ENCODE peak calls at places on chromosome 20, in nine cellular contexts. W is SJSA1; G is bronchial epithelial cell; J is fibroblast of pulmonary artery; P is fibroblast of mammary gland; X is BJ; F is gastrocnemius medialis; E is right atrium auricular region; D is CD4-positive, alpha-beta memory T cell. K is an unnamed sample.

GRCh38 chr20:59994697-59995122 is 36.5 kb downstream of the CDH26 start:
- DNase-seq in F (no peak), P (peak; percentile 61), J (no peak), X (no peak), G (peak; percentile 97), D (no peak), E (no peak), W (no peak), K (peak; percentile 90)

GRCh38 chr20:40009542-40009941 is 679.5 kb downstream of the MAFB start:
- DNase-seq in G (peak; percentile 78), W (no peak), X (no peak), P (peak; percentile 39), J (no peak), E (no peak), F (no peak), D (no peak), K (no peak)

GRCh38 chr20:57655812-57656161 is 35.6 kb upstream of the ZBP1 start:
- DNase-seq in G (no peak), E (no peak), X (no peak), F (no peak), P (no peak), W (no peak), D (no peak), J (no peak), K (peak; percentile 33)

GRCh38 chr20:571754-572331 is 28.3 kb upstream of the CSNK2A1 start:
- DNase-seq in P (peak; percentile 18), D (no peak), F (peak; percentile 19), W (no peak), X (no peak), J (peak; percentile 16), E (no peak), G (no peak), K (peak; percentile 81)

GRCh38 chr20:920306-920705 is 4.2 kb upstream of the ANGPT4 start:
- DNase-seq in G (peak; percentile 5), P (peak; percentile 14), F (no peak), E (no peak), X (no peak), D (no peak), J (peak; percentile 23), W (no peak), K (no peak)

GRCh38 chr20:58755062-58755697 is 62.6 kb downstream of the NPEPL1 start:
- DNase-seq in D (no peak), E (peak; percentile 50), F (no peak), W (no peak), J (no peak), P (no peak), X (no peak), G (no peak), K (no peak)

GRCh38 chr20:62047666-62048345 is 17.9 kb downstream of the TAF4 start:
- DNase-seq in W (no peak), F (no peak), E (no peak), P (no peak), X (no peak), J (no peak), D (no peak), G (no peak), K (peak; percentile 39)

GRCh38 chr20:51022803-51023616 is at the start of gene KCNG1:
- DNase-seq in P (peak; percentile 56), G (peak; percentile 38), D (no peak), J (peak; percentile 69), E (no peak), F (no peak), W (peak; percentile 73), X (no peak), K (peak; percentile 97)

GRCh38 chr20:33076662-33077398 is 2.6 kb upstream of the BPIFB4 start:
- DNase-seq in P (no peak), W (no peak), E (no peak), F (no peak), G (peak; percentile 46), D (peak; percentile 24), J (no peak), X (no peak), K (no peak)

GRCh38 chr20:733806-734205 is 34.5 kb downstream of the SLC52A3 start:
- DNase-seq in X (no peak), F (no peak), E (no peak), J (no peak), D (no peak), P (no peak), W (no peak), G (no peak), K (no peak)

GRCh38 chr20:64106435-64106961 is 867 bp downstream of the NPBWR2 start:
- DNase-seq in F (no peak), W (no peak), G (no peak), X (no peak), E (no peak), J (no peak), P (no peak), D (no peak), K (no peak)

DNA sequence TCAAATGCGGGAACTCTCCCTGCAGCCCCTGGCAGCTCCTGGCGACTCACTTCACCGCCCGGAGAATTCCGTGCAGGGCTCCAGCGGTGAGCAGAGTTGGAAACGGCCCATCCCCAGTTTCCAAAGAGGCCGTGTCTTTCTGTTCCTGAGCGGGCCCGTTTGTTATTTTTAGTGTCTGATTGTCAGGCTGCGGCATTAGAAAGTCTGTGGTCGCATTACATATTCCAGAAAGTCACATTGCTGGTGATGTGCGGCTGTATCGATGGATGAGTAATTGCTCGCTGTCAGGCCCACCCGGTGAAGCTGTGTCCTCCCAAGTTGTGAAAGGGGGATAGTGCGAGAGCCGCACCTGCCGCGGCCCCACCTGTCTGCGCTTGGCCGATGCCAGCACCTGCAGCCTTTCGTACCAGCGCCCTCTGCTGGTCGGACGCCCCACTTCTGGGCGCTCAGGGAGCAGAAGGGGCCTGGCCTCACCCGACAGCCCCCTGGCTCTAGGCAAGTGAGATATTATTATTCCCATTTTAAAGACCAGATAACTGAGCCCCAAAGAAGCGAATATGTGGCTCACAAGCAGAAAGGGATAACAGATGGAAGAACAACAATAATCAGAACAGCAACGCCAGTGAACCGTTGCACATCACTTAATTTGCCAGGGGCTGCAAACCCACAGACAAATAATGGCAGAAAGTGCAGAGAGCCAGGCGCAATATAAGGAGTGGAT is 244.9 kb downstream of the TSHZ2 start:
- DNase-seq in D (peak; percentile 65), J (peak; percentile 31), E (peak; percentile 64), X (no peak), W (peak; percentile 18), G (peak; percentile 10), F (peak; percentile 3), P (peak; percentile 25), K (peak; percentile 84)
- H3K4me3 ChIP-seq in D (no peak overlapping the region), J (no peak overlapping the region), E (peak overlapping the region; percentile 20), X (no peak overlapping the region), W (no peak overlapping the region), G (no peak overlapping the region), F (no peak overlapping the region), P (no peak overlapping the region), K (no peak overlapping the region)

GRCh38 chr20:34100578-34100977 is 11.5 kb downstream of the EIF2S2 start:
- DNase-seq in F (no peak), W (no peak), G (no peak), X (no peak), J (no peak), P (no peak), E (no peak), D (no peak), K (no peak)
- H3K4me3 ChIP-seq in F (no peak overlapping the region), W (no peak overlapping the region), G (no peak overlapping the region), X (no peak overlapping the region), J (no peak overlapping the region), P (no peak overlapping the region), E (no peak overlapping the region), D (no peak overlapping the region), K (no peak overlapping the region)

GRCh38 chr20:49899551-49900383 is 15.6 kb downstream of the SPATA2 start:
- DNase-seq in P (no peak), W (peak; percentile 71), D (no peak), F (no peak), E (no peak), J (no peak), G (no peak), X (no peak), K (peak; percentile 17)
- H3K4me3 ChIP-seq in P (no peak overlapping the region), W (no peak overlapping the region), D (no peak overlapping the region), F (no peak overlapping the region), E (no peak overlapping the region), J (no peak overlapping the region), G (no peak overlapping the region), X (no peak overlapping the region), K (no peak overlapping the region)

GRCh38 chr20:3980260-3981131 is 34.9 kb downstream of the RNF24 start:
- DNase-seq in J (peak; percentile 50), G (peak; percentile 75), P (peak; percentile 74), E (no peak), W (peak; percentile 57), F (no peak), D (peak; percentile 10), X (peak; percentile 25), K (peak; percentile 11)
- H3K4me3 ChIP-seq in J (peak overlapping the region; percentile 48), G (no peak overlapping the region), P (peak overlapping the region; percentile 39), E (peak overlapping the region; percentile 43), W (peak overlapping the region; percentile 31), F (peak overlapping the region; percentile 47), D (peak overlapping the region; percentile 55), X (peak overlapping the region; percentile 2), K (no peak overlapping the region)

GRCh38 chr20:45373353-45374100 is 4.6 kb downstream of the TP53TG5 start:
- DNase-seq in F (peak; percentile 69), X (no peak), G (peak; percentile 71), E (peak; percentile 83), W (peak; percentile 48), J (peak; percentile 86), P (peak; percentile 78), D (peak; percentile 86), K (peak; percentile 90)

GRCh38 chr20:45374101-45374467 is 4.0 kb downstream of the TP53TG5 start:
- DNase-seq in W (no peak), G (no peak), E (no peak), F (no peak), D (no peak), X (no peak), J (no peak), P (no peak), K (no peak)

GRCh38 chr20:45370571-45371204 is 7.4 kb downstream of the TP53TG5 start:
- DNase-seq in P (no peak), F (no peak), J (no peak), D (no peak), E (peak; percentile 26), G (no peak), X (no peak), W (no peak), K (no peak)

GRCh38 chr20:45372646-45373352 is 5.3 kb downstream of the TP53TG5 start:
- DNase-seq in G (no peak), J (no peak), P (no peak), F (no peak), D (no peak), X (no peak), W (no peak), E (no peak), K (peak; percentile 82)

GRCh38 chr20:45372241-45372640 is 5.9 kb downstream of the TP53TG5 start:
- DNase-seq in W (no peak), G (no peak), D (no peak), E (no peak), P (no peak), J (no peak), F (no peak), X (no peak), K (no peak)
- H3K4me3 ChIP-seq in W (no peak overlapping the region), G (no peak overlapping the region), D (no peak overlapping the region), E (no peak overlapping the region), P (no peak overlapping the region), J (no peak overlapping the region), F (no peak overlapping the region), X (no peak overlapping the region), K (peak overlapping the region; percentile 45)